ENCODE peak calls at places on chromosomes 6 and 20, in six cellular contexts. W, K, N, I, P and Q are unnamed samples.

GRCh38 chr20:703426-703825 is 27.8 kb upstream of the SCRT2 start:
- DNase-seq in W (no peak), K (no peak), N (no peak), I (no peak), P (no peak), Q (no peak)

GRCh38 chr6:129929433-129929832 is 68.3 kb upstream of the TMEM244 start:
- DNase-seq in W (peak), K (no peak), N (peak), I (peak), P (no peak), Q (no peak)

GRCh38 chr20:371755-372542 is 8.6 kb upstream of the TRIB3 start:
- DNase-seq in W (peak), K (no peak), N (peak), I (peak), P (peak), Q (peak)

GRCh38 chr20:20664795-20665194 is 47.6 kb downstream of the RALGAPA2 start:
- DNase-seq in W (peak), K (no peak), N (no peak), I (peak), P (peak), Q (peak)

GRCh38 chr6:34656378-34657036 is 40.1 kb downstream of the ILRUN start:
- DNase-seq in W (peak), K (peak), N (no peak), I (peak), P (no peak), Q (peak)

GRCh38 chr6:16276991-16277981 is 38.9 kb downstream of the GMPR start:
- DNase-seq in W (peak), K (peak), N (peak), I (peak), P (peak), Q (peak)

GRCh38 chr20:61953789-61954125 is 111.9 kb downstream of the TAF4 start:
- DNase-seq in W (no peak), K (no peak), N (no peak), I (no peak), P (no peak), Q (no peak)

GRCh38 chr6:155693573-155694428 is 238.2 kb upstream of the NOX3 start:
- DNase-seq in W (no peak), K (no peak), N (no peak), I (no peak), P (no peak), Q (peak)

GRCh38 chr20:37992802-37993538 is 40.3 kb downstream of the TTI1 start:
- DNase-seq in W (peak), K (peak), N (peak), I (peak), P (peak), Q (peak)

GRCh38 chr6:13303668-13304017 is 24.7 kb downstream of the TBC1D7 start:
- DNase-seq in W (peak), K (peak), N (peak), I (peak), P (no peak), Q (no peak)